ENCODE peak calls at places on chromosomes 3 and 15, in five cellular contexts. Z is endodermal cell, U is NCI-H460, R is SW480, X is pancreas. C is an unnamed sample.

GRCh38 chr15:85785887-85786777 is 8.6 kb downstream of the KLHL25 start:
- DNase-seq in X (no peak), R (peak), Z (peak), U (no peak), C (no peak)

GRCh38 chr15:41490355-41490754 is 3.3 kb upstream of the ITPKA start:
- DNase-seq in Z (no peak), U (peak), R (peak), X (no peak), C (no peak)

GRCh38 chr3:46759239-46760152 is 41.8 kb upstream of the PRSS50 start:
- DNase-seq in R (no peak), U (no peak), X (no peak), Z (no peak), C (no peak)

GRCh38 chr15:58114388-58114787 is 23.8 kb upstream of the AQP9 start:
- DNase-seq in Z (no peak), X (no peak), R (no peak), U (no peak), C (no peak)

GRCh38 chr3:120113128-120114116 is 19.2 kb upstream of the GSK3B start:
- DNase-seq in U (peak), Z (no peak), X (peak), R (no peak), C (no peak)

GRCh38 chr3:65582012-65582717 is 456.6 kb downstream of the MAGI1 start:
- DNase-seq in R (no peak), X (no peak), Z (no peak), U (no peak), C (no peak)

GRCh38 chr3:46371802-46372340 is 1.1 kb downstream of the CCR5 start:
- DNase-seq in X (no peak), R (no peak), Z (peak), U (no peak), C (no peak)

GRCh38 chr15:50879016-50879415 is 29.5 kb upstream of the AP4E1 start:
- DNase-seq in R (no peak), U (no peak), X (no peak), Z (no peak), C (no peak)

GRCh38 chr15:41417418-41417811 is 520 bp downstream of the RTF1 start:
- DNase-seq in X (peak), Z (no peak), U (no peak), R (peak), C (no peak)

GRCh38 chr15:101172421-101173097 is 79.3 kb downstream of the CHSY1 start:
- DNase-seq in Z (peak), R (no peak), U (no peak), X (no peak), C (no peak)

GRCh38 chr3:171005648-171006047 is 20.9 kb downstream of the SLC2A2 start:
- DNase-seq in Z (no peak), X (no peak), U (no peak), R (no peak), C (no peak)

GRCh38 chr3:40741729-40742128 is 217.0 kb downstream of the ZNF621 start:
- DNase-seq in U (no peak), R (no peak), X (no peak), Z (no peak), C (no peak)

GRCh38 chr15:96756656-96757055 is 426.2 kb downstream of the NR2F2 start:
- DNase-seq in U (no peak), Z (no peak), R (no peak), X (no peak), C (no peak)

GRCh38 chr3:73608805-73609641 is 15.7 kb downstream of the PDZRN3 start:
- DNase-seq in R (no peak), X (no peak), U (no peak), Z (no peak), C (no peak)

GRCh38 chr3:158672293-158673176 is at the start of gene LXN:
- DNase-seq in R (no peak), Z (peak), X (peak), U (peak), C (peak)

GRCh38 chr3:90184861-90185260 is 1077.4 kb downstream of the EPHA3 start:
- DNase-seq in Z (no peak), X (no peak), U (no peak), R (no peak), C (no peak)

GRCh38 chr15:63506537-63507035 is 2.2 kb downstream of the USP3 start:
- DNase-seq in X (no peak), R (no peak), U (no peak), Z (no peak), C (no peak)

GRCh38 chr3:182925330-182925943 is 54.9 kb downstream of the DCUN1D1 start:
- DNase-seq in U (no peak), X (no peak), R (no peak), Z (no peak), C (no peak)

GRCh38 chr3:184985586-184985985 is 167.3 kb downstream of the C3orf70 start:
- DNase-seq in Z (no peak), X (no peak), U (no peak), R (no peak), C (no peak)

GRCh38 chr15:47552978-47553608 is 164.2 kb upstream of the SEMA6D start:
- DNase-seq in U (no peak), Z (no peak), X (no peak), R (no peak), C (no peak)

GRCh38 chr3:140756240-140757016 is 78.6 kb downstream of the TRIM42 start:
- DNase-seq in X (no peak), R (no peak), U (no peak), Z (no peak), C (no peak)

GRCh38 chr3:168581718-168582332 is 486.1 kb upstream of the GOLIM4 start:
- DNase-seq in U (no peak), X (no peak), R (no peak), Z (peak), C (peak)

GRCh38 chr3:156727519-156728205 is 53.3 kb downstream of the TIPARP start:
- DNase-seq in U (no peak), X (no peak), R (no peak), Z (no peak), C (no peak)

GRCh38 chr3:154111365-154111764 is 9.8 kb upstream of the ARHGEF26 start:
- DNase-seq in U (no peak), R (no peak), X (no peak), Z (no peak), C (no peak)

GRCh38 chr3:151282921-151283320 is 4.6 kb upstream of the P2RY14 start:
- DNase-seq in U (peak), Z (no peak), R (peak), X (no peak), C (no peak)

GRCh38 chr3:31247063-31247447 is 285.7 kb upstream of the STT3B start:
- DNase-seq in R (no peak), X (no peak), U (no peak), Z (no peak), C (no peak)

GRCh38 chr15:51992953-51993352 is 21.4 kb upstream of the LEO1 start:
- DNase-seq in R (no peak), Z (no peak), X (no peak), U (no peak), C (no peak)

GRCh38 chr3:111194048-111194447 is 122.4 kb downstream of the NECTIN3 start:
- DNase-seq in U (no peak), R (no peak), Z (no peak), X (no peak), C (no peak)

GRCh38 chr3:38551026-38551832 is 55.1 kb downstream of the EXOG start:
- DNase-seq in R (no peak), Z (peak), U (no peak), X (no peak), C (no peak)

GRCh38 chr3:67522081-67522480 is 132.3 kb downstream of the SUCLG2 start:
- DNase-seq in Z (no peak), U (no peak), X (no peak), R (no peak), C (no peak)

GRCh38 chr15:74144153-74144775 is 13.9 kb downstream of the ISLR2 start:
- DNase-seq in Z (peak), R (peak), U (no peak), X (no peak), C (no peak)

GRCh38 chr3:186452517-186452916 is 90.5 kb upstream of the DGKG start:
- DNase-seq in R (peak), U (no peak), Z (no peak), X (no peak), C (no peak)

GRCh38 chr15:29633971-29634370 is 188.3 kb downstream of the TJP1 start:
- DNase-seq in X (no peak), Z (no peak), R (no peak), U (no peak), C (no peak)

GRCh38 chr3:152307829-152308474 is 39.2 kb downstream of the MBNL1 start:
- DNase-seq in X (no peak), R (no peak), Z (peak), U (no peak), C (no peak)

GRCh38 chr3:177597325-177598109 is 400.2 kb upstream of the TBL1XR1 start:
- DNase-seq in X (peak), Z (no peak), R (no peak), U (no peak), C (no peak)

GRCh38 chr3:185270262-185270955 is 16.6 kb upstream of the EHHADH start:
- DNase-seq in X (no peak), Z (peak), R (peak), U (peak), C (no peak)

GRCh38 chr3:3200632-3201212 is 21.2 kb upstream of the CRBN start:
- DNase-seq in X (peak), R (peak), Z (peak), U (peak), C (peak)

GRCh38 chr3:124834723-124835718 is 52.1 kb downstream of the ITGB5 start:
- DNase-seq in X (peak), U (peak), R (peak), Z (peak), C (peak)